ENCODE peak calls at places on chromosome 12, in seven cellular contexts. L is fibroblast of lung; E is tibial artery; B is thyroid gland; O is right cardiac atrium; R is neural progenitor cell; Y is CD8-positive, alpha-beta memory T cell. G is an unnamed sample. For H3K4me1, the result is how much of the 10 kb centered on the place peaks cover.

GRCh38 chr12:6919588-6919987 is 5.2 kb downstream of the ENO2 start:
- DNase-seq in E (peak), L (no peak), B (no peak), R (no peak), Y (no peak), O (peak), G (no peak)

GRCh38 chr12:121388421-121388981 is 11.4 kb upstream of the RNF34 start:
- DNase-seq in L (peak), E (no peak), B (no peak), O (no peak), Y (no peak), R (no peak), G (no peak)

GRCh38 chr12:111640498-111640897 is 41.4 kb upstream of the ATXN2 start:
- DNase-seq in E (no peak), R (no peak), O (no peak), Y (no peak), B (no peak), L (no peak), G (no peak)

GRCh38 chr12:42145197-42145549 is 499 bp upstream of the GXYLT1 start:
- DNase-seq in E (no peak), L (no peak), Y (no peak), B (no peak), O (no peak), R (peak), G (no peak)

GRCh38 chr12:44703311-44703910 is 172.7 kb downstream of the NELL2 start:
- DNase-seq in L (no peak), B (no peak), Y (no peak), R (no peak), O (no peak), E (no peak), G (no peak)

GRCh38 chr12:132711169-132711843 is 664 bp downstream of the PGAM5 start:
- DNase-seq in E (no peak), O (no peak), L (peak), B (no peak), Y (no peak), R (peak), G (peak)

GRCh38 chr12:1117970-1118563 is 127.0 kb downstream of the ERC1 start:
- DNase-seq in R (peak), B (peak), L (peak), Y (peak), O (peak), E (peak), G (peak)

GRCh38 chr12:5768880-5769199 is 176.2 kb downstream of the ANO2 start:
- DNase-seq in O (no peak), L (no peak), R (no peak), Y (no peak), B (no peak), E (no peak), G (no peak)

GRCh38 chr12:74285773-74286172 is 251.9 kb upstream of the ATXN7L3B start:
- DNase-seq in R (no peak), L (no peak), E (no peak), O (no peak), Y (no peak), B (no peak), G (no peak)

GRCh38 chr12:5792350-5792749 is 152.7 kb downstream of the ANO2 start:
- DNase-seq in L (peak), E (no peak), B (no peak), R (no peak), Y (no peak), O (no peak), G (no peak)

GRCh38 chr12:39420043-39420442 is 22.9 kb downstream of the KIF21A start:
- DNase-seq in B (no peak), Y (no peak), R (no peak), L (no peak), O (no peak), E (no peak), G (no peak)

GRCh38 chr12:115097406-115097805 is 413.4 kb upstream of the TBX3 start:
- DNase-seq in E (no peak), R (no peak), L (no peak), Y (no peak), B (no peak), O (no peak), G (no peak)

GRCh38 chr12:117874842-117875434 is 93.9 kb downstream of the KSR2 start:
- DNase-seq in Y (peak), O (peak), B (peak), L (peak), E (peak), R (peak), G (peak)

GRCh38 chr12:123126294-123127144 is 24.4 kb downstream of the PITPNM2 start:
- DNase-seq in E (peak), L (peak), B (no peak), R (no peak), Y (no peak), O (peak), G (no peak)

GRCh38 chr12:47281667-47282171 is 202.0 kb upstream of the AMIGO2 start:
- DNase-seq in B (no peak), R (no peak), Y (no peak), E (no peak), L (peak), O (peak), G (peak)

GRCh38 chr12:47282206-47282605 is 202.4 kb upstream of the AMIGO2 start:
- DNase-seq in E (no peak), O (peak), L (peak), Y (no peak), B (no peak), R (no peak), G (no peak)

GRCh38 chr12:47277972-47278448 is 198.3 kb upstream of the AMIGO2 start:
- DNase-seq in E (no peak), Y (no peak), O (no peak), R (no peak), B (no peak), L (peak), G (no peak)

GRCh38 chr12:47277071-47277408 is 197.3 kb upstream of the AMIGO2 start:
- DNase-seq in B (no peak), R (no peak), Y (no peak), L (no peak), E (no peak), O (peak), G (no peak)

GRCh38 chr12:47280543-47281330 is 201.0 kb upstream of the AMIGO2 start:
- DNase-seq in Y (no peak), B (no peak), L (peak), E (no peak), O (no peak), R (no peak), G (no peak)
- H3K4me1 ChIP-seq in Y (under half), B (under half), L (under half), E (under half), O (under half), R (under half), G (under half)

GRCh38 chr12:119180380-119181040 is 1.8 kb downstream of the HSPB8 start:
- DNase-seq in O (peak), L (peak), B (peak), R (no peak), Y (no peak), E (peak), G (no peak)
- H3K4me3 ChIP-seq in O (peak), L (peak), B (peak), R (no peak), Y (no peak), E (peak), G (no peak)

GRCh38 chr12:11767029-11767724 is 117.7 kb downstream of the ETV6 start:
- DNase-seq in R (no peak), Y (no peak), O (no peak), B (no peak), E (no peak), L (no peak), G (no peak)
- H3K4me1 ChIP-seq in R (under half), Y (under half), O (under half), B (under half), E (half or more), L (under half), G (half or more)

DNA sequence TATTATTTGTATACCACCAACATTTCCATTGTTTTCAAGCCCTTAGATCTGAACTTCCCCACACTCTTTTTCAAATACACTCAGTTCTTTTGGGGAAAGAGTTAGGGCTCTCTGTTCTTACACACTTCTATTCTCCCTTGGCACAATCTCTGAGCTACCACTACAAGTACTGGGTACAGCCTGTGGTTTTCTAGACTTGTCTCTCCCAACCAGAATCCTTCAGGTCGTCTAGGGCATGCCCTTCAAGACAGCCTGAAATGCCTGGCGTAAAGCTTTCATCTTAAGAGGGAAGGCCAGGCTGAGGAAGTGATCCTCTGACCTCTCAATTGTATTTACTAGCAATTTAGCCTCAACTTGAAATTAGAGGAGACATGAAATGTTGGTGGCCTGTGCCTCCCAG is 1442.0 kb downstream of the AACS start:
- DNase-seq in O (no peak), E (no peak), R (no peak), Y (no peak), L (no peak), B (no peak), G (no peak)
- H3K4me3 ChIP-seq in O (no peak), E (no peak), R (no peak), Y (no peak), L (no peak), B (no peak), G (no peak)

GRCh38 chr12:89649139-89649538 is 59.5 kb downstream of the ATP2B1 start:
- DNase-seq in L (no peak), Y (no peak), R (no peak), B (no peak), O (no peak), E (no peak), G (no peak)

GRCh38 chr12:89648211-89648930 is 60.3 kb downstream of the ATP2B1 start:
- DNase-seq in R (peak), Y (no peak), L (peak), B (no peak), O (no peak), E (no peak), G (no peak)

GRCh38 chr12:89650239-89650638 is 58.4 kb downstream of the ATP2B1 start:
- DNase-seq in Y (no peak), O (no peak), R (no peak), B (no peak), L (peak), E (no peak), G (no peak)

GRCh38 chr12:89649820-89650219 is 58.8 kb downstream of the ATP2B1 start:
- DNase-seq in L (no peak), B (no peak), E (no peak), Y (no peak), R (no peak), O (no peak), G (no peak)

DNA sequence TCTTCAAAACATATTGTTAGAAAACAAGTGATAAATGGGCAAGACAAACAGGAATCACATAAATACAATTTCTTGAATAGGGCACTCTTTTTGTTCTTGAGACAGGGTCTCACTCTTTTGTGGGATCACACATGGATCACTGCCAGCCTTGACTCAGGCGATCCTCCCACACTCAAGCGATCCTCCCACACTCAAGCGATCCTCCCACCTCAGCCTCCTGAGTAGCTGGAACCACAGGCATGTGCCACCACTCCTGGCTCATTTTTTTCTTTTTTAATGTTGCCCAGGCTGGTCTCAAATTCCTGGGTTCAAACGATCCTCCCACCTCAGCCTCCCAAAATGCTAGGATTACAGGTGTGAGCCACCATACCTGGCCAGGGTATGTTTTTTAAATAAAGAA is 57.4 kb downstream of the ATP2B1 start:
- DNase-seq in O (no peak), B (no peak), L (peak), R (no peak), Y (no peak), E (no peak), G (no peak)
- H3K4me1 ChIP-seq in O (under half), B (under half), L (under half), R (under half), Y (under half), E (under half), G (under half)

DNA sequence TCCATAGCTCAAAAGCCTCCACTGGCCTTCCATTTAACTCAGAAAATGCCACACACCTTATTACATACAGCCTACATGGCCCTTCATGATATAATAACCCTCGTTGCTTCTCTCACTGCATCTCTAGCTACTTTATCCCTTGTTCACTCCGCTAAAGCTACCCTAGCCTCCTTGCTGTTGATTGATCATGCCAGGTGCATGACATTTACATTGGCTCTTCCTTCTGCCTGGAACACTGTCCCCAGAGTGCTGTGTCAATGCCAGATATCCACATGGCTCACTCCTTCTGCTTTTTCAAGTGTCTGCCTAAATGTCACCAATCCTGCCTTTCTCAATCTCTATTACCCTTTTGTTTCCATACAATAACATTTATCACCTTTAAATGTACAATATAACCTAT is 58.3 kb downstream of the CAND1 start:
- DNase-seq in B (no peak), E (no peak), R (no peak), O (no peak), Y (no peak), L (no peak), G (no peak)
- H3K4me3 ChIP-seq in B (no peak), E (no peak), R (no peak), O (no peak), Y (no peak), L (no peak), G (no peak)

GRCh38 chr12:85836716-85837100 is 499 bp upstream of the RASSF9 start:
- DNase-seq in O (no peak), E (no peak), Y (no peak), L (no peak), B (peak), R (no peak), G (no peak)

GRCh38 chr12:85834378-85834777 is 1.8 kb downstream of the RASSF9 start:
- DNase-seq in L (no peak), R (no peak), Y (no peak), B (no peak), E (no peak), O (no peak), G (no peak)

GRCh38 chr12:85835810-85836715 is at the start of gene RASSF9:
- DNase-seq in O (peak), L (peak), R (peak), Y (no peak), E (peak), B (peak), G (no peak)

GRCh38 chr12:85833558-85833957 is 2.7 kb downstream of the RASSF9 start:
- DNase-seq in B (no peak), R (no peak), E (no peak), Y (no peak), L (no peak), O (no peak), G (no peak)

GRCh38 chr12:85835417-85835809 is 796 bp downstream of the RASSF9 start:
- DNase-seq in Y (no peak), O (no peak), B (no peak), L (peak), R (peak), E (no peak), G (no peak)
- H3K4me1 ChIP-seq in Y (under half), O (under half), B (under half), L (under half), R (under half), E (under half), G (under half)

G was measured in CD4-positive, CD25-positive, alpha-beta regulatory T cell.